ENCODE peak calls at places on chromosomes 11 and 22, in four cellular contexts. H is GM12878, P is HepG2, E is H1. C is an unnamed sample.

GRCh38 chr22:21754523-21755128 is 19.0 kb upstream of the YPEL1 start:
- DNase-seq in E (no peak), H (no peak), P (no peak), C (no peak)

GRCh38 chr22:32803020-32803758 is 1.7 kb downstream of the TIMP3 start:
- DNase-seq in E (no peak), P (no peak), H (no peak), C (no peak)

GRCh38 chr22:24321999-24322398 is 51.4 kb downstream of the SPECC1L start:
- DNase-seq in H (no peak), E (no peak), P (no peak), C (no peak)

GRCh38 chr11:15288801-15289342 is 174.1 kb downstream of the INSC start:
- DNase-seq in H (no peak), E (no peak), P (no peak), C (no peak)

GRCh38 chr11:7512525-7513209 is 1.1 kb upstream of the PPFIBP2 start:
- DNase-seq in H (no peak), P (peak; percentile 13), E (no peak), C (no peak)

GRCh38 chr11:13136272-13136596 is 127.1 kb downstream of the RASSF10 start:
- DNase-seq in P (no peak), H (no peak), E (no peak), C (no peak)

GRCh38 chr11:95485115-95485900 is 254.3 kb upstream of the SESN3 start:
- DNase-seq in P (no peak), E (no peak), H (no peak), C (no peak)

GRCh38 chr22:32474635-32475427 is at the start of gene FBXO7:
- DNase-seq in P (peak; percentile 84), H (peak; percentile 37), E (peak; percentile 93), C (peak; percentile 80)

GRCh38 chr22:36369922-36370781 is 17.6 kb downstream of the MYH9 start:
- DNase-seq in E (no peak), P (peak; percentile 72), H (no peak), C (no peak)

GRCh38 chr22:30089655-30089974 is 9.4 kb downstream of the HORMAD2 start:
- DNase-seq in E (no peak), H (no peak), P (no peak), C (no peak)

GRCh38 chr11:36684840-36685800 is 87.1 kb upstream of the RAG2 start:
- DNase-seq in H (no peak), E (no peak), P (no peak), C (no peak)

GRCh38 chr11:78391424-78391823 is 26.2 kb downstream of the GAB2 start:
- DNase-seq in P (no peak), H (no peak), E (no peak), C (no peak)

GRCh38 chr11:67054851-67055523 is 1.7 kb upstream of the RHOD start:
- DNase-seq in E (no peak), H (no peak), P (peak; percentile 94), C (no peak)

GRCh38 chr11:122305426-122305825 is 189.4 kb upstream of the BLID start:
- DNase-seq in H (no peak), P (no peak), E (no peak), C (no peak)

GRCh38 chr11:121248496-121248895 is 44.1 kb upstream of the SC5D start:
- DNase-seq in H (no peak), E (no peak), P (no peak), C (no peak)

GRCh38 chr11:122853971-122854446 is 15.7 kb downstream of the CRTAM start:
- DNase-seq in H (no peak), P (peak; percentile 66), E (peak; percentile 53), C (peak; percentile 77)

GRCh38 chr22:47434336-47435203 is 672.1 kb downstream of the TBC1D22A start:
- DNase-seq in E (no peak), H (no peak), P (no peak), C (no peak)

GRCh38 chr11:31106963-31107576 is 262.5 kb downstream of the DCDC1 start:
- DNase-seq in E (peak; percentile 88), P (peak; percentile 50), H (no peak), C (peak; percentile 33)

GRCh38 chr11:78163828-78164227 is 24.4 kb upstream of the ALG8 start:
- DNase-seq in P (no peak), H (no peak), E (no peak), C (no peak)

GRCh38 chr11:61838921-61839320 is 10.8 kb downstream of the FADS2 start:
- DNase-seq in E (no peak), P (no peak), H (no peak), C (no peak)

GRCh38 chr11:134561348-134561720 is 149.3 kb upstream of the B3GAT1 start:
- DNase-seq in H (no peak), P (no peak), E (no peak), C (no peak)

GRCh38 chr22:27317156-27317555 is 484.4 kb downstream of the MN1 start:
- DNase-seq in P (no peak), E (no peak), H (no peak), C (no peak)

GRCh38 chr11:72814139-72814830 is at the start of gene ATG16L2:
- DNase-seq in E (peak; percentile 93), P (peak; percentile 64), H (no peak), C (peak; percentile 74)

GRCh38 chr22:19042285-19043110 is 79.7 kb downstream of the DGCR2 start:
- DNase-seq in E (no peak), H (no peak), P (no peak), C (no peak)

GRCh38 chr11:73236879-73237278 is 18.8 kb downstream of the P2RY2 start:
- DNase-seq in H (no peak), P (peak; percentile 57), E (peak; percentile 87), C (peak; percentile 58)

GRCh38 chr11:125949271-125950177 is 3.7 kb downstream of the VSIG10L2 start:
- DNase-seq in H (no peak), P (no peak), E (peak; percentile 37), C (no peak)

GRCh38 chr11:88555018-88555828 is 217.7 kb upstream of the CTSC start:
- DNase-seq in P (no peak), E (no peak), H (no peak), C (no peak)

GRCh38 chr11:77211040-77211451 is 83.0 kb downstream of the MYO7A start:
- DNase-seq in H (no peak), P (no peak), E (no peak), C (no peak)

GRCh38 chr11:15850992-15851615 is 505.2 kb downstream of the SOX6 start:
- DNase-seq in P (no peak), E (no peak), H (no peak), C (no peak)

GRCh38 chr11:65189191-65189590 is 7.5 kb downstream of the CAPN1 start:
- DNase-seq in P (no peak), E (no peak), H (no peak), C (no peak)

GRCh38 chr11:111302298-111302697 is 4.0 kb downstream of the POU2AF3 start:
- DNase-seq in P (no peak), E (no peak), H (no peak), C (no peak)
- TF ChIP-seq SUZ12 in P (no peak), E (no peak), H (no peak), C (no peak)

DNA sequence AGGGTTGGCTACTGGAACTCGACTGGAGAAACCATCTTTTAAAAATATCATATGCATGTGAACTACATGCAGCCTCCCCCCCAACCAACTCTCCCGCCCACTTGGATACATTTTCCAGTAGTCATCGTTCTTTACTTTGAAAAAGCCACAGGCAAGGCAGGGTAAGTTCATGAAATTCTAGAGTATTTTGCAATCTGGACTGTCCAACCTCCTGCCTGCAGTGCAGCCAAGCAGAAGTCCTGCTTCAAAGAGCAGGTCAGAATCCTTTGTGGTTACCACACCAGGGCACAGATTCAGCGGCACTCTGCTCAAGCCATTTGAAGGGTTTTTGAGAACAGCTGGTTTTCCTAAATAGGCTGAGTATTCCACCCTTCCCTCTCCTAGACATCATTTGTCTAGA is 12.1 kb downstream of the ELF5 start:
- DNase-seq in H (no peak), E (no peak), P (peak; percentile 92), C (no peak)
- TF ChIP-seq ZNF274 in H (no peak), E (no peak), P (no peak), C (no peak)

DNA sequence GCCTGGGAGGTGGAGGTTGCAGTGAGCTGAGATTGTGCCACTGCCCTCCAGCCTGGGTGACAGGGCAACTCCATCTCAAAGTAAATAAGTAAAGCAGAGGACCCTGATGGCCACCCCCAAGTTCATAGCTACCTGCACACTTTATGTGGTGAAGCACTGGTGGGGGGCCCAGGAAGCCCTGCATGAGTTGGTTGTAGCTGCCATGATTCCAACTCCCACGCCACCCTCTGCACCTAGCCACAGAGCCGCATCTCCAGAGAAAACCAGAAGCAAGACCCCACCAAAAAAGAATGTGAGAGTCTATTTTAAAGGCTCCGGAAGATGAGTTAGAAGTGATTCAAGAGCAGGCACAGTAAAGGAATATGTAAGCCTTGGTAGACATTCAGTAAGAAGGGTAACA is 20.4 kb upstream of the TMA7B start:
- DNase-seq in P (no peak), E (no peak), H (no peak), C (no peak)
- H3K4me1 ChIP-seq in P (peaks cover 14% of the 10 kb centered on the region), E (peaks cover 10% of the 10 kb centered on the region), H (peaks cover 2% of the 10 kb centered on the region), C (no peaks in the 10 kb centered on the region)

GRCh38 chr11:23539556-23539955 is 679.3 kb upstream of the CCDC179 start:
- DNase-seq in H (no peak), E (no peak), P (no peak), C (no peak)
- TF ChIP-seq SUZ12 in H (no peak), E (no peak), P (no peak), C (no peak)